ENCODE peak calls at places on chromosome 19, in four cellular contexts. S is breast epithelium, I is spleen, A is fibroblast of lung. O is an unnamed sample.

GRCh38 chr19:21127001-21127400 is 14.8 kb upstream of the ZNF431 start:
- DNase-seq in S (no peak), I (no peak), A (no peak), O (no peak)

GRCh38 chr19:32859591-32859990 is 10.0 kb downstream of the SLC7A9 start:
- DNase-seq in S (no peak), I (peak), A (no peak), O (no peak)

GRCh38 chr19:5953680-5954213 is 24.2 kb downstream of the RANBP3 start:
- DNase-seq in S (no peak), I (no peak), A (peak), O (peak)

GRCh38 chr19:5314012-5314906 is 26.4 kb downstream of the PTPRS start:
- DNase-seq in S (no peak), I (no peak), A (no peak), O (no peak)

GRCh38 chr19:55650602-55651230 is 2.7 kb downstream of the CCDC106 start:
- DNase-seq in S (no peak), I (no peak), A (no peak), O (no peak)

GRCh38 chr19:28228854-28229253 is 984.1 kb downstream of the UQCRFS1 start:
- DNase-seq in S (no peak), I (no peak), A (no peak), O (no peak)

GRCh38 chr19:43610493-43610892 is 1.4 kb upstream of the SRRM5 start:
- DNase-seq in S (no peak), I (no peak), A (peak), O (peak)

GRCh38 chr19:49387936-49388372 is at the start of gene KASH5:
- DNase-seq in S (peak), I (peak), A (peak), O (no peak)

GRCh38 chr19:19162495-19162894 is 7.6 kb downstream of the MEF2B start:
- DNase-seq in S (no peak), I (no peak), A (no peak), O (no peak)

GRCh38 chr19:5154129-5154798 is 185.4 kb downstream of the KDM4B start:
- DNase-seq in S (no peak), I (peak), A (no peak), O (no peak)

GRCh38 chr19:48629599-48630288 is 7.4 kb downstream of the DBP start:
- DNase-seq in S (no peak), I (peak), A (peak), O (peak)

GRCh38 chr19:49916839-49917733 is 11.9 kb upstream of the ATF5 start:
- DNase-seq in S (no peak), I (no peak), A (no peak), O (no peak)

GRCh38 chr19:35995655-35995993 is 636 bp downstream of the SDHAF1 start:
- DNase-seq in S (no peak), I (peak), A (peak), O (no peak)

GRCh38 chr19:46383846-46384245 is 29.5 kb downstream of the CCDC8 start:
- DNase-seq in S (no peak), I (peak), A (no peak), O (no peak)

GRCh38 chr19:51301266-51301665 is 10.2 kb upstream of the IGLON5 start:
- DNase-seq in S (no peak), I (no peak), A (no peak), O (no peak)

GRCh38 chr19:14985133-14985532 is 5.5 kb upstream of the SLC1A6 start:
- DNase-seq in S (no peak), I (no peak), A (no peak), O (no peak)

DNA sequence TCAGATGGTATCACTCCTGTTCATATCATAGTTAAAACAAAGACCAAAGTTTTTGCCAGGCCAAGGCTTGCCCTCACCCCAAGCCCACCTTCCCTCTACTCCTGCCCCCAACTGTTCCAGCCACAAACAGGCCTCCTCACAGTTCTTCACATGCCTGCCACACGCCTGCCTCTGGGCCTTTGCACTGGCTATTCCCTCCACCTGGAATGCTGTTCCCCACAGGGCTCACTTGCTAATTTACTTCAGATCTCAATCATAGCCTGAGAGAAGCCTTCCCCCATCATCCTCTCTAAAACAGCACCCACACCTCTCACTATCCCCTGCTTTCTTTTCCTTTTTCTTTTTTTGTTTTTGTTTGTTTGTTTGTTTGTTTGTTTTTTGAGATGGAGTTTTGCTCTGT is 4.9 kb upstream of the AXL start:
- DNase-seq in S (no peak), I (no peak), A (no peak), O (no peak)
- H3K27ac ChIP-seq in S (no peak), I (no peak), A (no peak), O (no peak)

GRCh38 chr19:8461891-8462290 is 17.1 kb downstream of the HNRNPM start:
- DNase-seq in S (no peak), I (no peak), A (no peak), O (no peak)

GRCh38 chr19:8461376-8461775 is 16.6 kb downstream of the HNRNPM start:
- DNase-seq in S (no peak), I (no peak), A (no peak), O (no peak)

GRCh38 chr19:8459520-8460260 is 14.9 kb downstream of the HNRNPM start:
- DNase-seq in S (no peak), I (no peak), A (peak), O (peak)

GRCh38 chr19:8459095-8459494 is 14.3 kb downstream of the HNRNPM start:
- DNase-seq in S (no peak), I (no peak), A (no peak), O (no peak)

GRCh38 chr19:8460516-8461298 is 15.9 kb downstream of the HNRNPM start:
- DNase-seq in S (no peak), I (no peak), A (no peak), O (no peak)
- H3K4me3 ChIP-seq in S (no peak), I (no peak), A (no peak), O (no peak)

GRCh38 chr19:9935409-9936062 is 779 bp downstream of the OLFM2 start:
- DNase-seq in S (no peak), I (no peak), A (no peak), O (no peak)

GRCh38 chr19:9936151-9937000 is at the start of gene OLFM2:
- DNase-seq in S (no peak), I (no peak), A (no peak), O (no peak)

GRCh38 chr19:9937001-9937411 is 691 bp upstream of the OLFM2 start:
- DNase-seq in S (no peak), I (no peak), A (no peak), O (no peak)

GRCh38 chr19:9932835-9933234 is 3.5 kb downstream of the OLFM2 start:
- DNase-seq in S (no peak), I (no peak), A (no peak), O (no peak)

DNA sequence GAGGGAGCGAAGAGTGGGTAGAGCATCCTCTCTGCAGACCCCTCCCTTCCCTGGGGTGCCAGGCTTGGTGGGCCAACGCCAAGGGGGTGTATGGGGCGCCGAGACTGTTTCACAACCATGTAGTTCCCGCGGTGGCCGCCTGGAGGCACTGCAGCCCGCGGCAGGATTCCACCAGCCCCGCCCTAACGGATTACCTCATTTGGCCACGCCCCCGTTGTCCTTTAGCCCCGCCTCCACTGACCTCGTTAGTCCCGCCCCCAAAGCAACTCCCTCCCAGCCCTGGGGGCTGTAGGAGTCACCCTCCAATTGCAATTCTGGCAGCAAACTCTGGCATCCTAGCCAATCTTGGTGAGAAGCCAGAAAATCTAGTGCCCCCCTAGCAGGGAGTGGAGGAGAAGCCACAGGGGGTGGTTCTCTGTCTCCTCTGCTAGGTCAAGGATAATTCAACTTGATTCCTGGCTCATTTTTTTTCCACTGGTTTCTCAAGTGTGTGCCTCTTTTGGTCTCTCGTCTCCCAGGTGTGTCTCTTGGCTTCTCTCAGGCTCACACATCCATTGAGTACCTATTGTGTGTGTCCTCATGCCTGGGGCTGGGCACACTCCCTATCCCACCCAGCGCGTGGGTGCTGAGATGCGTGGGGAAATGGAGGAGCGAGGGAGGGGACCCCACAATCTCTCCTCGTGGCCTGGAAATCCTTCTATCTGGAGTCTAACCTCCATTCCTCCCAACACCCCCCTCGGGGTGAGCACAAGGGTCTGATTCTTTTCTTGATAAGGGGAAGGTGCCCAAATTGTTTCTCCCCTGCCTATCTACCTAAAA is 2.0 kb downstream of the OLFM2 start:
- DNase-seq in S (peak), I (peak), A (no peak), O (peak)
- TF ChIP-seq CTCF in S (peak), I (peak), A (peak), O (peak)

GRCh38 chr19:13797058-13797440 is 1.8 kb downstream of the ZSWIM4 start:
- DNase-seq in S (no peak), I (no peak), A (no peak), O (no peak)
- H3K27ac ChIP-seq in S (peak), I (peak), A (peak), O (peak)

GRCh38 chr19:41912899-41913475 is 15.3 kb downstream of the ERFL start:
- DNase-seq in S (no peak), I (no peak), A (no peak), O (no peak)

GRCh38 chr19:41914906-41915247 is 13.4 kb downstream of the ERFL start:
- DNase-seq in S (no peak), I (no peak), A (no peak), O (no peak)

GRCh38 chr19:41911889-41912731 is 16.1 kb downstream of the ERFL start:
- DNase-seq in S (no peak), I (no peak), A (no peak), O (no peak)

GRCh38 chr19:41914191-41914834 is 13.9 kb downstream of the ERFL start:
- DNase-seq in S (no peak), I (no peak), A (no peak), O (no peak)

GRCh38 chr19:41913476-41914190 is 14.6 kb downstream of the ERFL start:
- DNase-seq in S (no peak), I (no peak), A (no peak), O (no peak)
- H3K4me3 ChIP-seq in S (no peak), I (no peak), A (no peak), O (no peak)

GRCh38 chr19:41363753-41364545 is at the start of gene B9D2:
- DNase-seq in S (peak), I (peak), A (peak), O (peak)

GRCh38 chr19:41363371-41363752 is 587 bp downstream of the B9D2 start:
- DNase-seq in S (no peak), I (no peak), A (no peak), O (no peak)

GRCh38 chr19:41367848-41368301 is 3.9 kb upstream of the B9D2 start:
- DNase-seq in S (no peak), I (no peak), A (peak), O (peak)

GRCh38 chr19:41364546-41365391 is 820 bp upstream of the B9D2 start:
- DNase-seq in S (no peak), I (no peak), A (no peak), O (no peak)

DNA sequence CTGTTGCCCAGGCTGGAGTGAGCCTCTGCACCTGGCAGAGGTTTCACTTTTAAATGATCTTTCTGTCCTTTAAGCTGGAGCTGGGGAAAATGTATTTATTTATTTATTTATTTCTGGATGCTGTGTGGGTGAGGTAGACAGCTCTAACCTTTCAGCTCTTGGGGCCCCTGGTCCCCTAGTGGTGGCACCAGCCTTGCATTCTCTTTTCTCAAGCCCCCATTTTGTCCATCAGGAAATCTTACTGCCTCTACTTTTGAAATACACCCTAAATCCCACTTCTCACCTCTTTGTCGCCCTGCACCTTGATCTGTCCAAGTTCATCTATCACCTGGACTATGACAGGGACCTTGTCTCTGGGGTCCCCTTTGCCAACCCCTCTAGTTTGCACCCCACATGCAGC is 2.1 kb upstream of the B9D2 start:
- DNase-seq in S (no peak), I (no peak), A (no peak), O (no peak)
- TF ChIP-seq CTCF in S (no peak), I (no peak), A (no peak), O (peak)

O was measured in brain microvascular endothelial cell.